ENCODE peak calls at places on chromosomes 1 and 21, in four cellular contexts. One of them, this sample, is unnamed.
A peak's percentile ranks its signal among the peaks of the same experiment; 100 is the strongest.

GRCh38 chr1:21869620-21870121 is 57.6 kb downstream of the LDLRAD2 start:
- DNase-seq in RWPE1: peak; percentile 96
- DNase-seq in IMR-90: peak; percentile 83
- DNase-seq in activated naive CD8-positive, alpha-beta T cell treated with anti-CD3 and anti-CD28 coated beads, Interleukin-2, amount 50 U/mL, for 24 hours: no peak
- DNase-seq in this sample: no peak

GRCh38 chr1:161198206-161198876 is 513 bp downstream of the ADAMTS4 start:
- DNase-seq in RWPE1: peak; percentile 31
- DNase-seq in IMR-90: no peak
- DNase-seq in activated naive CD8-positive, alpha-beta T cell treated with anti-CD3 and anti-CD28 coated beads, Interleukin-2, amount 50 U/mL, for 24 hours: no peak
- DNase-seq in this sample: no peak

GRCh38 chr1:173341307-173341706 is 134.2 kb upstream of the TNFSF4 start:
- DNase-seq in RWPE1: no peak
- DNase-seq in IMR-90: peak; percentile 82
- DNase-seq in activated naive CD8-positive, alpha-beta T cell treated with anti-CD3 and anti-CD28 coated beads, Interleukin-2, amount 50 U/mL, for 24 hours: no peak
- DNase-seq in this sample: no peak

GRCh38 chr1:241990040-241990439 is 8.9 kb downstream of the MAP1LC3C start:
- DNase-seq in RWPE1: peak; percentile 89
- DNase-seq in IMR-90: peak; percentile 82
- DNase-seq in activated naive CD8-positive, alpha-beta T cell treated with anti-CD3 and anti-CD28 coated beads, Interleukin-2, amount 50 U/mL, for 24 hours: no peak
- DNase-seq in this sample: no peak

GRCh38 chr1:153649867-153650235 is 8.7 kb upstream of the SNAPIN start:
- DNase-seq in RWPE1: no peak
- DNase-seq in IMR-90: no peak
- DNase-seq in activated naive CD8-positive, alpha-beta T cell treated with anti-CD3 and anti-CD28 coated beads, Interleukin-2, amount 50 U/mL, for 24 hours: no peak
- DNase-seq in this sample: no peak

GRCh38 chr1:29197590-29197924 is 15.9 kb upstream of the SRSF4 start:
- DNase-seq in RWPE1: no peak
- DNase-seq in IMR-90: peak; percentile 62
- DNase-seq in activated naive CD8-positive, alpha-beta T cell treated with anti-CD3 and anti-CD28 coated beads, Interleukin-2, amount 50 U/mL, for 24 hours: peak; percentile 14
- DNase-seq in this sample: peak; percentile 10

GRCh38 chr1:40267767-40268187 is 9.7 kb downstream of the ZMPSTE24 start:
- DNase-seq in RWPE1: peak; percentile 48
- DNase-seq in IMR-90: peak; percentile 97
- DNase-seq in activated naive CD8-positive, alpha-beta T cell treated with anti-CD3 and anti-CD28 coated beads, Interleukin-2, amount 50 U/mL, for 24 hours: no peak
- DNase-seq in this sample: no peak

GRCh38 chr21:26962516-26963305 is 4.2 kb downstream of the ADAMTS5 start:
- DNase-seq in RWPE1: no peak
- DNase-seq in IMR-90: no peak
- DNase-seq in activated naive CD8-positive, alpha-beta T cell treated with anti-CD3 and anti-CD28 coated beads, Interleukin-2, amount 50 U/mL, for 24 hours: no peak
- DNase-seq in this sample: no peak

GRCh38 chr21:42724226-42724920 is 71.0 kb downstream of the PDE9A start:
- DNase-seq in RWPE1: peak; percentile 46
- DNase-seq in IMR-90: peak; percentile 92
- DNase-seq in activated naive CD8-positive, alpha-beta T cell treated with anti-CD3 and anti-CD28 coated beads, Interleukin-2, amount 50 U/mL, for 24 hours: no peak
- DNase-seq in this sample: no peak

GRCh38 chr1:179955731-179956130 is 1.1 kb downstream of the CEP350 start:
- DNase-seq in RWPE1: no peak
- DNase-seq in IMR-90: no peak
- DNase-seq in activated naive CD8-positive, alpha-beta T cell treated with anti-CD3 and anti-CD28 coated beads, Interleukin-2, amount 50 U/mL, for 24 hours: no peak
- DNase-seq in this sample: no peak

GRCh38 chr1:22562584-22563551 is at the start of gene EPHA8:
- DNase-seq in RWPE1: no peak
- DNase-seq in IMR-90: no peak
- DNase-seq in activated naive CD8-positive, alpha-beta T cell treated with anti-CD3 and anti-CD28 coated beads, Interleukin-2, amount 50 U/mL, for 24 hours: no peak
- DNase-seq in this sample: no peak

GRCh38 chr1:180157108-180157507 is 2.4 kb downstream of the QSOX1 start:
- DNase-seq in RWPE1: no peak
- DNase-seq in IMR-90: peak; percentile 65
- DNase-seq in activated naive CD8-positive, alpha-beta T cell treated with anti-CD3 and anti-CD28 coated beads, Interleukin-2, amount 50 U/mL, for 24 hours: no peak
- DNase-seq in this sample: no peak

GRCh38 chr1:37186246-37186756 is 152.0 kb upstream of the GRIK3 start:
- DNase-seq in RWPE1: no peak
- DNase-seq in IMR-90: no peak
- DNase-seq in activated naive CD8-positive, alpha-beta T cell treated with anti-CD3 and anti-CD28 coated beads, Interleukin-2, amount 50 U/mL, for 24 hours: no peak
- DNase-seq in this sample: no peak

GRCh38 chr1:198529414-198529813 is 11.1 kb downstream of the ATP6V1G3 start:
- DNase-seq in RWPE1: no peak
- DNase-seq in IMR-90: peak; percentile 81
- DNase-seq in activated naive CD8-positive, alpha-beta T cell treated with anti-CD3 and anti-CD28 coated beads, Interleukin-2, amount 50 U/mL, for 24 hours: no peak
- DNase-seq in this sample: no peak

GRCh38 chr1:94597701-94598100 is 56.1 kb upstream of the F3 start:
- DNase-seq in RWPE1: peak; percentile 31
- DNase-seq in IMR-90: peak; percentile 78
- DNase-seq in activated naive CD8-positive, alpha-beta T cell treated with anti-CD3 and anti-CD28 coated beads, Interleukin-2, amount 50 U/mL, for 24 hours: no peak
- DNase-seq in this sample: no peak

GRCh38 chr1:56557746-56558145 is 21.6 kb downstream of the PLPP3 start:
- DNase-seq in RWPE1: no peak
- DNase-seq in IMR-90: no peak
- DNase-seq in activated naive CD8-positive, alpha-beta T cell treated with anti-CD3 and anti-CD28 coated beads, Interleukin-2, amount 50 U/mL, for 24 hours: no peak
- DNase-seq in this sample: no peak

GRCh38 chr21:36830041-36830440 is 131.1 kb downstream of the SIM2 start:
- DNase-seq in RWPE1: no peak
- DNase-seq in IMR-90: no peak
- DNase-seq in activated naive CD8-positive, alpha-beta T cell treated with anti-CD3 and anti-CD28 coated beads, Interleukin-2, amount 50 U/mL, for 24 hours: no peak
- DNase-seq in this sample: no peak

GRCh38 chr1:63920154-63921117 is 146.6 kb downstream of the ROR1 start:
- DNase-seq in RWPE1: peak; percentile 36
- DNase-seq in IMR-90: peak; percentile 89
- DNase-seq in activated naive CD8-positive, alpha-beta T cell treated with anti-CD3 and anti-CD28 coated beads, Interleukin-2, amount 50 U/mL, for 24 hours: no peak
- DNase-seq in this sample: no peak

GRCh38 chr1:208039536-208040332 is 128.8 kb upstream of the CD34 start:
- DNase-seq in RWPE1: no peak
- DNase-seq in IMR-90: no peak
- DNase-seq in activated naive CD8-positive, alpha-beta T cell treated with anti-CD3 and anti-CD28 coated beads, Interleukin-2, amount 50 U/mL, for 24 hours: no peak
- DNase-seq in this sample: no peak

GRCh38 chr1:15965228-15965767 is 10.6 kb downstream of the ZBTB17 start:
- DNase-seq in RWPE1: no peak
- DNase-seq in IMR-90: peak; percentile 79
- DNase-seq in activated naive CD8-positive, alpha-beta T cell treated with anti-CD3 and anti-CD28 coated beads, Interleukin-2, amount 50 U/mL, for 24 hours: peak; percentile 49
- DNase-seq in this sample: no peak

GRCh38 chr21:31505975-31506374 is 153.5 kb upstream of the SOD1 start:
- DNase-seq in RWPE1: no peak
- DNase-seq in IMR-90: no peak
- DNase-seq in activated naive CD8-positive, alpha-beta T cell treated with anti-CD3 and anti-CD28 coated beads, Interleukin-2, amount 50 U/mL, for 24 hours: no peak
- DNase-seq in this sample: no peak

This sample was measured in GDM1.